ENCODE peak calls at places on chromosomes 11 and 22, in four cellular contexts. F is Kasumi-1, T is H7, C is fibroblast of pulmonary artery. V is an unnamed sample.

GRCh38 chr11:117816151-117816741 is 8.3 kb downstream of the FXYD2 start:
- DNase-seq in C (peak; percentile 25), F (no peak), T (peak; percentile 70), V (no peak)

GRCh38 chr22:28034760-28035401 is 115.8 kb upstream of the PITPNB start:
- DNase-seq in F (peak; percentile 83), C (peak; percentile 85), T (no peak), V (no peak)

GRCh38 chr11:19954899-19955298 is 205.4 kb downstream of the DBX1 start:
- DNase-seq in F (no peak), C (peak; percentile 56), T (no peak), V (no peak)

GRCh38 chr22:29473001-29473400 is 7.0 kb upstream of the NEFH start:
- DNase-seq in C (no peak), T (no peak), F (peak; percentile 11), V (no peak)

GRCh38 chr11:119148855-119149370 is at the start of gene ABCG4:
- DNase-seq in F (no peak), T (peak; percentile 88), C (no peak), V (peak; percentile 6)

GRCh38 chr11:35214792-35215193 is 75.8 kb downstream of the CD44 start:
- DNase-seq in T (peak; percentile 4), F (no peak), C (peak; percentile 85), V (no peak)

GRCh38 chr11:93049740-93050139 is 80.3 kb downstream of the MTNR1B start:
- DNase-seq in T (peak; percentile 9), C (no peak), F (no peak), V (no peak)

GRCh38 chr22:46104170-46104880 is 46.0 kb upstream of the PPARA start:
- DNase-seq in F (no peak), T (no peak), C (no peak), V (no peak)

GRCh38 chr11:63610604-63611394 is 3.4 kb downstream of the PLAAT3 start:
- DNase-seq in F (no peak), C (no peak), T (peak; percentile 70), V (no peak)